ENCODE peak calls at places on chromosomes 12 and 14, in four cellular contexts. J, A, Q and Z are unnamed samples.

GRCh38 chr12:123115409-123116111 is 35.3 kb downstream of the PITPNM2 start:
- DNase-seq in J (no peak), A (peak; percentile 74), Q (no peak), Z (no peak)

GRCh38 chr14:59455411-59455810 is 9.8 kb downstream of the GPR135 start:
- DNase-seq in J (no peak), A (no peak), Q (no peak), Z (no peak)

GRCh38 chr14:92654206-92654901 is 94.1 kb downstream of the LGMN start:
- DNase-seq in J (no peak), A (no peak), Q (no peak), Z (no peak)

GRCh38 chr12:122862872-122863701 is 27.8 kb downstream of the HIP1R start:
- DNase-seq in J (no peak), A (peak; percentile 87), Q (no peak), Z (peak; percentile 94)

GRCh38 chr12:49105504-49106120 is 5.0 kb downstream of the LMBR1L start:
- DNase-seq in J (no peak), A (no peak), Q (no peak), Z (no peak)

GRCh38 chr14:55281316-55281839 is 10.2 kb downstream of the FBXO34 start:
- DNase-seq in J (no peak), A (no peak), Q (no peak), Z (peak; percentile 32)

GRCh38 chr12:70664463-70664862 is 27.2 kb upstream of the PTPRB start:
- DNase-seq in J (no peak), A (no peak), Q (no peak), Z (peak; percentile 85)

GRCh38 chr14:72513994-72514659 is 379.8 kb downstream of the DPF3 start:
- DNase-seq in J (no peak), A (no peak), Q (no peak), Z (peak; percentile 25)

GRCh38 chr12:103901518-103902173 is 28.6 kb upstream of the HSP90B1 start:
- DNase-seq in J (peak; percentile 15), A (no peak), Q (peak; percentile 32), Z (peak; percentile 51)

GRCh38 chr12:58919271-58920101 is 818 bp downstream of the LRIG3 start:
- DNase-seq in J (no peak), A (no peak), Q (no peak), Z (peak; percentile 89)

GRCh38 chr12:23093488-23093887 is 468.5 kb downstream of the ETNK1 start:
- DNase-seq in J (no peak), A (no peak), Q (no peak), Z (no peak)

GRCh38 chr12:132953163-132953425 is 3.0 kb downstream of the ZNF605 start:
- DNase-seq in J (no peak), A (no peak), Q (no peak), Z (no peak)

GRCh38 chr14:59123975-59124374 is 64.5 kb upstream of the DAAM1 start:
- DNase-seq in J (no peak), A (no peak), Q (no peak), Z (peak; percentile 73)

GRCh38 chr14:53306926-53307325 is 153.8 kb upstream of the DDHD1 start:
- DNase-seq in J (no peak), A (no peak), Q (no peak), Z (no peak)

GRCh38 chr14:65790185-65790815 is 377.8 kb downstream of the FUT8 start:
- DNase-seq in J (no peak), A (no peak), Q (no peak), Z (peak; percentile 82)

GRCh38 chr12:116601524-116601923 is 42.3 kb downstream of the MAP1LC3B2 start:
- DNase-seq in J (no peak), A (no peak), Q (no peak), Z (no peak)

GRCh38 chr14:37443461-37443860 is 151.6 kb downstream of the FOXA1 start:
- DNase-seq in J (no peak), A (no peak), Q (no peak), Z (no peak)

GRCh38 chr12:12070674-12071661 is at the start of gene BCL2L14:
- DNase-seq in J (no peak), A (no peak), Q (peak; percentile 7), Z (peak; percentile 7)

GRCh38 chr14:27386391-27386790 is 788.6 kb upstream of the NOVA1 start:
- DNase-seq in J (no peak), A (no peak), Q (no peak), Z (no peak)

GRCh38 chr14:64113279-64113678 is 180.9 kb downstream of the ESR2 start:
- DNase-seq in J (no peak), A (peak; percentile 75), Q (no peak), Z (peak; percentile 67)

GRCh38 chr14:68363841-68364711 is 428.8 kb downstream of the ZFP36L1 start:
- DNase-seq in J (no peak), A (peak; percentile 70), Q (no peak), Z (peak; percentile 18)

GRCh38 chr14:101449114-101449513 is 112.2 kb upstream of the DIO3 start:
- DNase-seq in J (no peak), A (no peak), Q (no peak), Z (peak; percentile 28)

GRCh38 chr14:92599786-92600185 is 86.2 kb downstream of the RIN3 start:
- DNase-seq in J (no peak), A (no peak), Q (no peak), Z (no peak)

GRCh38 chr12:27367078-27367477 is 34.4 kb downstream of the BMAL2 start:
- DNase-seq in J (no peak), A (no peak), Q (no peak), Z (no peak)

GRCh38 chr12:10304161-10304574 is 3.5 kb upstream of the KLRD1 start:
- DNase-seq in J (no peak), A (no peak), Q (no peak), Z (no peak)

GRCh38 chr14:74516451-74517155 is 23.0 kb downstream of the ISCA2 start:
- DNase-seq in J (no peak), A (peak; percentile 53), Q (no peak), Z (peak; percentile 10)

GRCh38 chr14:33642641-33643342 is 308.1 kb downstream of the EGLN3 start:
- DNase-seq in J (no peak), A (no peak), Q (no peak), Z (no peak)

GRCh38 chr14:66965831-66966230 is 223.4 kb upstream of the GARIN2 start:
- DNase-seq in J (no peak), A (no peak), Q (no peak), Z (no peak)

GRCh38 chr12:21428241-21428640 is 9.2 kb upstream of the PYROXD1 start:
- DNase-seq in J (no peak), A (no peak), Q (no peak), Z (no peak)

GRCh38 chr14:100850841-100851585 is 25.1 kb downstream of the MEG3 start:
- DNase-seq in J (peak; percentile 80), A (peak; percentile 81), Q (peak; percentile 75), Z (peak; percentile 73)

GRCh38 chr14:99255621-99256482 is 16.1 kb downstream of the BCL11B start:
- DNase-seq in J (no peak), A (no peak), Q (peak; percentile 2), Z (no peak)

GRCh38 chr14:101235872-101236221 is 325.4 kb upstream of the DIO3 start:
- DNase-seq in J (no peak), A (no peak), Q (no peak), Z (no peak)

GRCh38 chr14:33307691-33308369 is 369.2 kb downstream of the NPAS3 start:
- DNase-seq in J (no peak), A (no peak), Q (no peak), Z (peak; percentile 88)

GRCh38 chr12:109460538-109460937 is 16.6 kb downstream of the KCTD10 start:
- DNase-seq in J (no peak), A (peak; percentile 80), Q (no peak), Z (no peak)

GRCh38 chr12:122994781-122995502 is 14.5 kb downstream of the ARL6IP4 start:
- DNase-seq in J (no peak), A (peak; percentile 36), Q (no peak), Z (no peak)

GRCh38 chr14:26528415-26529182 is 69.2 kb downstream of the NOVA1 start:
- DNase-seq in J (no peak), A (no peak), Q (no peak), Z (no peak)

GRCh38 chr14:45381091-45381490 is 128.1 kb upstream of the MIS18BP1 start:
- DNase-seq in J (no peak), A (no peak), Q (no peak), Z (no peak)

GRCh38 chr14:90717916-90718315 is 98.3 kb downstream of the TTC7B start:
- DNase-seq in J (no peak), A (no peak), Q (no peak), Z (peak; percentile 51)

GRCh38 chr14:26427059-26427458 is 170.8 kb downstream of the NOVA1 start:
- DNase-seq in J (no peak), A (no peak), Q (no peak), Z (no peak)

GRCh38 chr12:46264057-46264456 is 4.8 kb downstream of the SLC38A1 start:
- DNase-seq in J (no peak), A (no peak), Q (no peak), Z (no peak)